ENCODE peak calls at places on chromosome 2, in five cellular contexts. One of them, this sample, is unnamed.

GRCh38 chr2:73009177-73009839 is 62.2 kb downstream of the SFXN5 start:
- DNase-seq in activated naive CD4-positive, alpha-beta T cell: no peak
- DNase-seq in endothelial cell: no peak
- DNase-seq in NCI-H187: no peak
- DNase-seq in hypothalamus: no peak
- DNase-seq in this sample: no peak

GRCh38 chr2:181785677-181786344 is 105.5 kb upstream of the NEUROD1 start:
- DNase-seq in activated naive CD4-positive, alpha-beta T cell: no peak
- DNase-seq in endothelial cell: no peak
- DNase-seq in NCI-H187: no peak
- DNase-seq in hypothalamus: no peak
- DNase-seq in this sample: no peak

GRCh38 chr2:161992526-161992925 is 81.5 kb downstream of the DPP4 start:
- DNase-seq in activated naive CD4-positive, alpha-beta T cell: peak; percentile 16
- DNase-seq in endothelial cell: no peak
- DNase-seq in NCI-H187: no peak
- DNase-seq in hypothalamus: no peak
- DNase-seq in this sample: no peak

GRCh38 chr2:27212626-27213471 is 781 bp upstream of the SLC5A6 start:
- DNase-seq in activated naive CD4-positive, alpha-beta T cell: peak; percentile 45
- DNase-seq in endothelial cell: peak; percentile 8
- DNase-seq in NCI-H187: peak; percentile 63
- DNase-seq in hypothalamus: no peak
- DNase-seq in this sample: no peak

GRCh38 chr2:27117995-27118524 is 868 bp downstream of the CGREF1 start:
- DNase-seq in activated naive CD4-positive, alpha-beta T cell: no peak
- DNase-seq in endothelial cell: no peak
- DNase-seq in NCI-H187: no peak
- DNase-seq in hypothalamus: no peak
- DNase-seq in this sample: no peak

GRCh38 chr2:161990741-161991140 is 83.3 kb downstream of the DPP4 start:
- DNase-seq in activated naive CD4-positive, alpha-beta T cell: no peak
- DNase-seq in endothelial cell: no peak
- DNase-seq in NCI-H187: no peak
- DNase-seq in hypothalamus: no peak
- DNase-seq in this sample: no peak

GRCh38 chr2:212494413-212495020 is 44.1 kb downstream of the ERBB4 start:
- DNase-seq in activated naive CD4-positive, alpha-beta T cell: no peak
- DNase-seq in endothelial cell: no peak
- DNase-seq in NCI-H187: no peak
- DNase-seq in hypothalamus: no peak
- DNase-seq in this sample: no peak

GRCh38 chr2:239348563-239349447 is 52.0 kb downstream of the HDAC4 start:
- DNase-seq in activated naive CD4-positive, alpha-beta T cell: no peak
- DNase-seq in endothelial cell: no peak
- DNase-seq in NCI-H187: no peak
- DNase-seq in hypothalamus: no peak
- DNase-seq in this sample: no peak

GRCh38 chr2:27363933-27364332 is 6.2 kb downstream of the EIF2B4 start:
- DNase-seq in activated naive CD4-positive, alpha-beta T cell: no peak
- DNase-seq in endothelial cell: no peak
- DNase-seq in NCI-H187: no peak
- DNase-seq in hypothalamus: no peak
- DNase-seq in this sample: no peak

GRCh38 chr2:235695602-235695895 is 201.7 kb downstream of the AGAP1 start:
- DNase-seq in activated naive CD4-positive, alpha-beta T cell: no peak
- DNase-seq in endothelial cell: no peak
- DNase-seq in NCI-H187: no peak
- DNase-seq in hypothalamus: no peak
- DNase-seq in this sample: no peak

GRCh38 chr2:198657520-198658121 is 800.1 kb downstream of the SATB2 start:
- DNase-seq in activated naive CD4-positive, alpha-beta T cell: no peak
- DNase-seq in endothelial cell: peak; percentile 39
- DNase-seq in NCI-H187: no peak
- DNase-seq in hypothalamus: no peak
- DNase-seq in this sample: no peak

GRCh38 chr2:128798502-128799283 is 480.0 kb upstream of the HS6ST1 start:
- DNase-seq in activated naive CD4-positive, alpha-beta T cell: no peak
- DNase-seq in endothelial cell: no peak
- DNase-seq in NCI-H187: no peak
- DNase-seq in hypothalamus: no peak
- DNase-seq in this sample: peak; percentile 18

GRCh38 chr2:46829240-46829970 is 86.2 kb downstream of the MCFD2 start:
- DNase-seq in activated naive CD4-positive, alpha-beta T cell: no peak
- DNase-seq in endothelial cell: no peak
- DNase-seq in NCI-H187: no peak
- DNase-seq in hypothalamus: no peak
- DNase-seq in this sample: peak; percentile 33

GRCh38 chr2:48322251-48322650 is 207.7 kb upstream of the STON1 start:
- DNase-seq in activated naive CD4-positive, alpha-beta T cell: no peak
- DNase-seq in endothelial cell: no peak
- DNase-seq in NCI-H187: no peak
- DNase-seq in hypothalamus: no peak
- DNase-seq in this sample: no peak

GRCh38 chr2:215529271-215529670 is 93.4 kb upstream of the FN1 start:
- DNase-seq in activated naive CD4-positive, alpha-beta T cell: no peak
- DNase-seq in endothelial cell: no peak
- DNase-seq in NCI-H187: no peak
- DNase-seq in hypothalamus: no peak
- DNase-seq in this sample: no peak

GRCh38 chr2:233297076-233297475 is 10.5 kb upstream of the SAG start:
- DNase-seq in activated naive CD4-positive, alpha-beta T cell: no peak
- DNase-seq in endothelial cell: no peak
- DNase-seq in NCI-H187: no peak
- DNase-seq in hypothalamus: no peak
- DNase-seq in this sample: no peak

GRCh38 chr2:28101123-28101522 is 210.6 kb downstream of the BABAM2 start:
- DNase-seq in activated naive CD4-positive, alpha-beta T cell: no peak
- DNase-seq in endothelial cell: no peak
- DNase-seq in NCI-H187: no peak
- DNase-seq in hypothalamus: no peak
- DNase-seq in this sample: no peak

GRCh38 chr2:234290671-234291070 is 206.2 kb downstream of the ARL4C start:
- DNase-seq in activated naive CD4-positive, alpha-beta T cell: peak; percentile 53
- DNase-seq in endothelial cell: no peak
- DNase-seq in NCI-H187: no peak
- DNase-seq in hypothalamus: no peak
- DNase-seq in this sample: no peak

GRCh38 chr2:66576381-66577330 is 141.7 kb downstream of the MEIS1 start:
- DNase-seq in activated naive CD4-positive, alpha-beta T cell: no peak
- DNase-seq in endothelial cell: peak; percentile 26
- DNase-seq in NCI-H187: no peak
- DNase-seq in hypothalamus: no peak
- DNase-seq in this sample: no peak

GRCh38 chr2:26438526-26438925 is 36.8 kb downstream of the DRC1 start:
- DNase-seq in activated naive CD4-positive, alpha-beta T cell: no peak
- DNase-seq in endothelial cell: no peak
- DNase-seq in NCI-H187: no peak
- DNase-seq in hypothalamus: no peak
- DNase-seq in this sample: no peak

GRCh38 chr2:68294187-68294586 is 25.6 kb downstream of the CNRIP1 start:
- DNase-seq in activated naive CD4-positive, alpha-beta T cell: no peak
- DNase-seq in endothelial cell: no peak
- DNase-seq in NCI-H187: no peak
- DNase-seq in hypothalamus: no peak
- DNase-seq in this sample: no peak

GRCh38 chr2:105797298-105797819 is 52.6 kb downstream of the NCK2 start:
- DNase-seq in activated naive CD4-positive, alpha-beta T cell: no peak
- DNase-seq in endothelial cell: no peak
- DNase-seq in NCI-H187: no peak
- DNase-seq in hypothalamus: no peak
- DNase-seq in this sample: no peak

GRCh38 chr2:166765141-166765540 is 123.1 kb upstream of the XIRP2 start:
- DNase-seq in activated naive CD4-positive, alpha-beta T cell: no peak
- DNase-seq in endothelial cell: no peak
- DNase-seq in NCI-H187: no peak
- DNase-seq in hypothalamus: no peak
- DNase-seq in this sample: no peak

GRCh38 chr2:216279459-216279858 is 92.8 kb downstream of the MARCHF4 start:
- DNase-seq in activated naive CD4-positive, alpha-beta T cell: no peak
- DNase-seq in endothelial cell: no peak
- DNase-seq in NCI-H187: no peak
- DNase-seq in hypothalamus: no peak
- DNase-seq in this sample: no peak